ENCODE peak calls at places on chromosomes 11 and 22, in ten cellular contexts. R is esophagus muscularis mucosa; V is neural crest cell; F is fibroblast of villous mesenchyme; C is PC-3; A is IMR-90; Q is fibroblast of the aortic adventitia; D is AG09309; P is AG10803; Y is CD8-positive, alpha-beta T cell. I is an unnamed sample.

GRCh38 chr11:78764946-78765345 is 190.3 kb upstream of the NARS2 start:
- DNase-seq in R (no peak), V (no peak), F (no peak), C (no peak), A (no peak), Q (peak), D (no peak), P (no peak), Y (no peak), I (no peak)

GRCh38 chr11:35375332-35376125 is 43.8 kb downstream of the SLC1A2 start:
- DNase-seq in R (no peak), V (no peak), F (no peak), C (no peak), A (no peak), Q (no peak), D (no peak), P (no peak), Y (no peak), I (no peak)

GRCh38 chr22:44067033-44067432 is 42.9 kb downstream of the PARVB start:
- DNase-seq in R (no peak), V (no peak), F (no peak), C (no peak), A (no peak), Q (no peak), D (no peak), P (no peak), Y (no peak), I (no peak)

GRCh38 chr22:18906896-18907295 is 776 bp downstream of the DGCR6 start:
- DNase-seq in R (no peak), V (no peak), F (no peak), C (no peak), A (no peak), Q (no peak), D (no peak), P (no peak), Y (no peak), I (no peak)

GRCh38 chr11:134270250-134270714 is 5.9 kb upstream of the GLB1L3 start:
- DNase-seq in R (no peak), V (no peak), F (no peak), C (peak), A (no peak), Q (no peak), D (no peak), P (peak), Y (no peak), I (no peak)

GRCh38 chr11:69311767-69312385 is 17.9 kb downstream of the MYEOV start:
- DNase-seq in R (no peak), V (no peak), F (peak), C (no peak), A (no peak), Q (no peak), D (no peak), P (peak), Y (peak), I (no peak)

GRCh38 chr11:110606415-110606814 is 105.8 kb downstream of the ARHGAP20 start:
- DNase-seq in R (no peak), V (no peak), F (no peak), C (no peak), A (no peak), Q (no peak), D (no peak), P (no peak), Y (no peak), I (no peak)

GRCh38 chr11:67522338-67522737 is 908 bp downstream of the CABP2 start:
- DNase-seq in R (no peak), V (no peak), F (no peak), C (no peak), A (no peak), Q (no peak), D (no peak), P (no peak), Y (no peak), I (no peak)

GRCh38 chr11:64122411-64123101 is 43.4 kb downstream of the MACROD1 start:
- DNase-seq in R (no peak), V (no peak), F (no peak), C (no peak), A (no peak), Q (no peak), D (no peak), P (no peak), Y (no peak), I (no peak)

GRCh38 chr22:19874307-19875060 is 19.8 kb upstream of the GNB1L start:
- DNase-seq in R (no peak), V (no peak), F (no peak), C (no peak), A (no peak), Q (peak), D (no peak), P (peak), Y (peak), I (peak)

GRCh38 chr11:87966744-87967143 is 208.5 kb downstream of the RAB38 start:
- DNase-seq in R (no peak), V (no peak), F (no peak), C (no peak), A (no peak), Q (no peak), D (no peak), P (no peak), Y (no peak), I (no peak)

DNA sequence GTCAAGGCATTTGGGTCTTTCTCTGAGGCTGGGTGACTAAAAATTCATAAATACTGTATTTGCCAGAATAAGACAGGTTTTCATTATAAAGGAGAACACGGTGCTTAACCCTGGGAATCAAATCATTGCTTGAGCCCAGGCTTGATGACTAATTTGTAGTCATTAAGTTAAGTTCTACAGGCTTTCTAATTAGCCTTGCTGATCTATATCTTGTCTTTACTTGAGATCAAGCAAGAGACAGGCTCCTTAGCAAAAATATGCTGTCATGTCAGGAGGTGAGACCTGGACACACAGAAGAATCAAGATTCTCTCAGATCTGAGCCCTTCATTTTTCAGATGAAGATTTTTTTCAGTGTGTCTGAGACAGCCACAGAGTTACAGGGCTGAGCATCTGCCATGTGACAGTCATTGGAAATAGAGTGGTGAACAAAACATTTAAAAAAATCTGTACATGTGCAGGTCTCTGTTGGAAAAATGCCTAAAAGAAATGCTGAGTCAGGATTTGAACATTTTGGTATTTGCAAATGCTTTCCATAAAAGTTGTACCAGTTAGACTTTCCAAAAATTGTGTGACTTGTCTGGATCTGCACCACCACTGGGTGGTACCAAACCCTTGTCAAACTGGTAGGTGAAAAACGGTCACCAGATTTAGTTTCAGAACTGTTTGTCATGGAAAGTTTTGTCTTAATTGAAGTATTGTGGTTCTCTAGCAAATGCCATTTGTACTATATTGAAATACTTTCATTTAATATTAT is 14.7 kb downstream of the ACAT1 start:
- DNase-seq in R (peak), V (no peak), F (peak), C (peak), A (peak), Q (peak), D (no peak), P (peak), Y (no peak), I (no peak)
- TF ChIP-seq CTCF in R (no peak), V (peak), F (peak), C (peak), A (no peak), Q (peak), D (peak), P (peak), Y (no peak), I (no peak)

GRCh38 chr11:74487875-74488274 is 5.6 kb downstream of the LIPT2 start:
- DNase-seq in R (no peak), V (no peak), F (peak), C (peak), A (no peak), Q (no peak), D (no peak), P (no peak), Y (no peak), I (no peak)
- TF ChIP-seq CTCF in R (no peak), V (peak), F (peak), C (peak), A (peak), Q (no peak), D (peak), P (no peak), Y (no peak), I (no peak)

GRCh38 chr22:26483043-26483438 is 542 bp downstream of the HPS4 start:
- DNase-seq in R (no peak), V (no peak), F (no peak), C (no peak), A (no peak), Q (no peak), D (no peak), P (no peak), Y (no peak), I (no peak)

GRCh38 chr22:26484360-26484706 is 656 bp downstream of the SRRD start:
- DNase-seq in R (no peak), V (no peak), F (peak), C (no peak), A (peak), Q (no peak), D (no peak), P (no peak), Y (no peak), I (no peak)

GRCh38 chr22:26482171-26482570 is 1.4 kb downstream of the HPS4 start:
- DNase-seq in R (no peak), V (no peak), F (no peak), C (no peak), A (no peak), Q (no peak), D (no peak), P (no peak), Y (no peak), I (no peak)

GRCh38 chr22:26485013-26485412 is 1.3 kb downstream of the SRRD start:
- DNase-seq in R (no peak), V (no peak), F (peak), C (no peak), A (no peak), Q (no peak), D (no peak), P (peak), Y (no peak), I (no peak)

DNA sequence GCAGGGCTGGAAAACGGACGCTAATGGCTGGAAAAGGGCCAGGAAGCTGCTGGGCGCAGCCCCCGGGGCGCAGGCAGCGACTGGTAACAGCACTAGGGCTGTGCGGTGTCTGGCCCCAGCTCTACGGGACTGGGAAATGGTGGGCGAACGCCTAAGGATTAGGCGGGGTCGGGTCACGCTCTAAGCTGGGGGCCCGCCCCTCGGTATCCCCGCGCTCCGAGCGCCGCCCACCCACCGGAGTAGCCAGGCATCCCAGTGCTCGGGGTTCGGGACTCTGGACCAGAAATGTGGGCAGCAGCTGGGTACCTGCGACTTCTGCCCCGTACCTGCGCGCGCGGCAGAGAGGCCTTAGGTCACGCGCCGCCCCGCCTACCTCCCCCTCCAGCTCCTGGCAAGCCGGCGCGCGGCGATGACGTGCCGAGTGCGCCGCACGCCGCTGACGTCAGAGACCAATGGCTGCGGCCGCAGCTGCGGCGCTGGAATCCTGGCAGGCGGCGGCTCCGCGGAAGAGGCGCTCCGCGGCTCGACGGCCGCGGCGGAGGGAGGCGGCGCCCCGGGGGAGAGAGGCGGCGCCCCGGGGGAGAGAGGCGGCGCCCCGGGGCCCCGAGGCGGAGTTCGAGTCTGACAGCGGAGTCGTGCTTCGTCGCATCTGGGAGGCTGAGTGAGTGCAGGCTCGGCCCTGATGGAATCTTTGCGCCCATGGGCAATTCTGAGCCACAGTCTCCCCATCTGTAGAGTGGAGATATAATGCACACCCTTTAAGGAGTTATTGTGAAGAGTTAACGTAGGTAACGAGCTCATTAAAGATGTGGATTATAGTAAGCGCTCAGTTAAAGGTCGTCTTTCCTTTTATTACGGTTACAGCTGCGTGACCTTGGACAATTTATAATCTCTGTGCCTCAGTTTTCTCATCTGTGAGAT is at the start of the genes HPS4 and SRRD:
- DNase-seq in R (peak), V (peak), F (peak), C (peak), A (peak), Q (peak), D (no peak), P (peak), Y (peak), I (peak)
- TF ChIP-seq CTCF in R (no peak), V (no peak), F (no peak), C (no peak), A (no peak), Q (no peak), D (no peak), P (no peak), Y (no peak), I (peak)

GRCh38 chr11:46493786-46494185 is 100.0 kb downstream of the AMBRA1 start:
- DNase-seq in R (no peak), V (no peak), F (no peak), C (no peak), A (no peak), Q (peak), D (no peak), P (peak), Y (no peak), I (no peak)

GRCh38 chr11:46490576-46491100 is 99.1 kb upstream of the CHRM4 start:
- DNase-seq in R (no peak), V (no peak), F (no peak), C (no peak), A (peak), Q (peak), D (no peak), P (peak), Y (no peak), I (no peak)

GRCh38 chr11:46491661-46492331 is 100.2 kb upstream of the CHRM4 start:
- DNase-seq in R (no peak), V (no peak), F (peak), C (no peak), A (peak), Q (no peak), D (no peak), P (peak), Y (no peak), I (no peak)

GRCh38 chr11:46492540-46492939 is 101.0 kb upstream of the CHRM4 start:
- DNase-seq in R (no peak), V (no peak), F (peak), C (no peak), A (no peak), Q (no peak), D (no peak), P (peak), Y (no peak), I (no peak)

DNA sequence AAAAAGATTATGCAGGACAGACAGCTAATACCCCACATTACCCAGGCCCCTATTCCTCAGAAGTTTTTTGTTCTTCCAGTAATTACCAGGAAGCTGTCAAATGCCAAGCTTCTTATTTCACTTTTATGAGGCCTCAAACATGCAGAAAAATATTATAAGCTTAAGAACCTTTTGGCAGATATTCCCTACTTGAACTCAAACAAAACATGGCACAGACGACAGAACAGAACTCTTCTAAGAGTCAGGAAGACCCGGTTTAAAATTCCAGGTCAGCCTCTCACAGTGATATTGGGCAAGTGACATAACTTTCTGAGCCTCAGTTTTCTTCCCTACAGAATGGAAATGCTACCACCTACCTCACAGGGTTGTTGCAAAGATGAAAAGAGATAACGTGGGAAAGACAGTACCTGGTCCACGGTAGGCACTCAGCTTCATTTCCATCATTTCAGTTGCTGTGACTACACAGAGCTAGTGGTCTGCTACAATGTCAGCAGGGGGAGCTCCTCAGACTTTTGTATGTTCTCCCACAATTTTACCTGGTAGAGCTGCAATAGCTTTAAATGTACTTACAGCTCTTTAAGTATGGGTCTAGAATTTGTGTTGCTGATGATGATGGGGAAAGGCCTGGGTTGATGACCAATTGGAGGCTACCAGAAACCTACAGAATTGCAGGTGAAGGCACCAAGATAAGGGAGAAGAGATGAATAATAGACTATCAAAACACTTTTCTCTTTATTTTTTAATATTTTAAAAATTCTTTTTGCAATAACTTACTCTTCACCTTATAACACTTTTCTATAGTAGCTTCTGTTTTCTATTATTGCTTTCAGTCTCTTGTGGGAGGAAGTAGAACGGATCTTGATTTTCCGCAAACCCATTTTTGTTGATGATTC is 98.3 kb upstream of the CHRM4 start:
- DNase-seq in R (no peak), V (peak), F (peak), C (peak), A (peak), Q (peak), D (peak), P (peak), Y (peak), I (no peak)
- TF ChIP-seq CTCF in R (peak), V (peak), F (peak), C (peak), A (peak), Q (peak), D (peak), P (peak), Y (peak), I (no peak)

DNA sequence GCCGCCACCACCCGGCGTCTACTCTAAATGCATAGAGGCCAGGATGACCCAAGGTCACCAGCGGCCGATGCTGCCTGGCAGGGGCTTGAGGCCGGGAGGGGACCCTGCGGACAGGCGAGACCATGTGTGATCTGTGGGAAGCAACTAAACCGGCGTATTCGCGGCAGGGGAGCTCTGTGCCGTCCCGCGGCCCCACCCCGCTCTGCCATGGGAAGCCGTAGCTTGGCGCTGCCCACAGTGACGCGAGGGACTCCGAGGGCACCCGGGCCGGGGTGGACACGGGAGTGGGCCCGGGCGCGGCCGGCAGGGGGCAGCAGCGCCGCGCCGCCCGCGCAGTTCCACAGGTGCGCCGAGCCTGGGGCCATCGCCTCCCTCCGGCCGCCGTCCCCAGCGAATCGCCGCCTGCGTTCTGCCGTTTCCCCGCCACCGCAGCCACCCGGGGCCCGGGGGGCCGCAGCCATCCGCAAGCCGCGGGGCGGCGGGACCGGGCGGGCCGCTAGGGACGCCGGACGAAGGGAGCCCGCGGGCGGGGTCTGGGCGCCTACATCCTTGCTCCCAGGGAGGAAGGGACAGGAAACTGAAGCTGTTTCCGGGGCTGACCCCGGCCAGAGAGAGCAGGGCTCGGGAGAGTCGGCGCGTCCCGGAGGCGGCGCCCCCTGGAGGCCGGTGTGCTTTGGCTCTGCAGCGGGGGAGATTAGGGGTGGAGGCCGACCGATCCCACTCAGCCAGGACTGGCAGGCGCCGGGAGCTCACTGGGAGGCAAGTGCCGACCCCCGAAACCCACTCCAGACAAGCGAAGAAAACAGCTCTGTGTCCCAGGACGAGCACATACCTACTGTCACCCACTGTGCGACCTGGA is 12.5 kb upstream of the HDHD5 start:
- DNase-seq in R (peak), V (peak), F (peak), C (peak), A (peak), Q (peak), D (peak), P (peak), Y (peak), I (peak)
- TF ChIP-seq CTCF in R (peak), V (peak), F (peak), C (peak), A (peak), Q (peak), D (peak), P (peak), Y (peak), I (peak)

GRCh38 chr22:26134654-26135330 is 34.5 kb upstream of the SEZ6L start:
- DNase-seq in R (peak), V (no peak), F (no peak), C (no peak), A (no peak), Q (no peak), D (no peak), P (no peak), Y (no peak), I (no peak)
- TF ChIP-seq CTCF in R (no peak), V (peak), F (no peak), C (peak), A (no peak), Q (no peak), D (no peak), P (no peak), Y (no peak), I (no peak)

GRCh38 chr11:101435406-101435805 is 148.4 kb downstream of the TRPC6 start:
- DNase-seq in R (no peak), V (no peak), F (no peak), C (no peak), A (no peak), Q (no peak), D (no peak), P (no peak), Y (no peak), I (no peak)

GRCh38 chr11:101439488-101439887 is 144.3 kb downstream of the TRPC6 start:
- DNase-seq in R (no peak), V (no peak), F (no peak), C (peak), A (no peak), Q (no peak), D (no peak), P (no peak), Y (no peak), I (no peak)

GRCh38 chr11:101434241-101434640 is 149.6 kb downstream of the TRPC6 start:
- DNase-seq in R (no peak), V (no peak), F (peak), C (no peak), A (no peak), Q (no peak), D (no peak), P (no peak), Y (no peak), I (no peak)

GRCh38 chr11:101438126-101438525 is 145.7 kb downstream of the TRPC6 start:
- DNase-seq in R (no peak), V (no peak), F (no peak), C (no peak), A (no peak), Q (no peak), D (no peak), P (no peak), Y (no peak), I (peak)

GRCh38 chr11:101436511-101437142 is 147.2 kb downstream of the TRPC6 start:
- DNase-seq in R (no peak), V (peak), F (peak), C (peak), A (peak), Q (peak), D (no peak), P (peak), Y (no peak), I (no peak)
- TF ChIP-seq CTCF in R (peak), V (peak), F (peak), C (peak), A (peak), Q (peak), D (peak), P (peak), Y (no peak), I (peak)

I was measured in upper lobe of left lung.